ENCODE peak calls at places on chromosomes 11 and 22, in nine cellular contexts. One of them, this sample, is unnamed. For H3K4me1, the result is how much of the 10 kb centered on the place peaks cover.

GRCh38 chr22:30290679-30291333 is 1.5 kb upstream of the CASTOR1 start:
- DNase-seq in keratinocyte: peak
- DNase-seq in uterus: peak
- DNase-seq in fibroblast of lung: peak
- DNase-seq in tibial nerve: peak
- DNase-seq in body of pancreas: peak
- DNase-seq in neural progenitor cell: peak
- DNase-seq in heart left ventricle: peak
- DNase-seq in BE2C: peak
- DNase-seq in this sample: no peak

GRCh38 chr11:6418958-6419611 is at the start of gene APBB1:
- DNase-seq in BE2C: peak
- DNase-seq in body of pancreas: peak
- DNase-seq in uterus: peak
- DNase-seq in heart left ventricle: peak
- DNase-seq in keratinocyte: no peak
- DNase-seq in neural progenitor cell: peak
- DNase-seq in tibial nerve: peak
- DNase-seq in fibroblast of lung: peak
- DNase-seq in this sample: peak

GRCh38 chr22:20552913-20553401 is 45.5 kb downstream of the MED15 start:
- DNase-seq in uterus: no peak
- DNase-seq in fibroblast of lung: no peak
- DNase-seq in neural progenitor cell: no peak
- DNase-seq in keratinocyte: no peak
- DNase-seq in heart left ventricle: peak
- DNase-seq in BE2C: no peak
- DNase-seq in tibial nerve: no peak
- DNase-seq in body of pancreas: peak
- DNase-seq in this sample: no peak

GRCh38 chr22:31102441-31103081 is 4.8 kb downstream of the SELENOM start:
- DNase-seq in uterus: peak
- DNase-seq in BE2C: no peak
- DNase-seq in heart left ventricle: no peak
- DNase-seq in fibroblast of lung: peak
- DNase-seq in keratinocyte: no peak
- DNase-seq in body of pancreas: peak
- DNase-seq in neural progenitor cell: no peak
- DNase-seq in tibial nerve: peak
- DNase-seq in this sample: peak

GRCh38 chr11:132685174-132685611 is 847.1 kb downstream of the OPCML start:
- DNase-seq in body of pancreas: no peak
- DNase-seq in fibroblast of lung: peak
- DNase-seq in uterus: no peak
- DNase-seq in tibial nerve: no peak
- DNase-seq in neural progenitor cell: no peak
- DNase-seq in keratinocyte: no peak
- DNase-seq in BE2C: no peak
- DNase-seq in heart left ventricle: peak
- DNase-seq in this sample: no peak

GRCh38 chr11:288328-289144 is at the start of gene PGGHG:
- DNase-seq in tibial nerve: peak
- DNase-seq in fibroblast of lung: peak
- DNase-seq in heart left ventricle: peak
- DNase-seq in keratinocyte: no peak
- DNase-seq in BE2C: peak
- DNase-seq in neural progenitor cell: peak
- DNase-seq in uterus: peak
- DNase-seq in body of pancreas: peak
- DNase-seq in this sample: peak

GRCh38 chr11:132035228-132035627 is 664.8 kb downstream of the NTM start:
- DNase-seq in body of pancreas: no peak
- DNase-seq in fibroblast of lung: no peak
- DNase-seq in keratinocyte: no peak
- DNase-seq in neural progenitor cell: no peak
- DNase-seq in uterus: no peak
- DNase-seq in BE2C: no peak
- DNase-seq in heart left ventricle: no peak
- DNase-seq in tibial nerve: no peak
- DNase-seq in this sample: no peak

GRCh38 chr22:32389685-32390084 is 22.4 kb downstream of the RTCB start:
- DNase-seq in uterus: no peak
- DNase-seq in body of pancreas: no peak
- DNase-seq in keratinocyte: no peak
- DNase-seq in tibial nerve: no peak
- DNase-seq in BE2C: peak
- DNase-seq in fibroblast of lung: no peak
- DNase-seq in heart left ventricle: no peak
- DNase-seq in neural progenitor cell: peak
- DNase-seq in this sample: no peak

GRCh38 chr11:110720646-110721283 is 8.5 kb upstream of the ARHGAP20 start:
- DNase-seq in body of pancreas: no peak
- DNase-seq in tibial nerve: no peak
- DNase-seq in keratinocyte: no peak
- DNase-seq in neural progenitor cell: no peak
- DNase-seq in uterus: no peak
- DNase-seq in heart left ventricle: no peak
- DNase-seq in fibroblast of lung: no peak
- DNase-seq in BE2C: no peak
- DNase-seq in this sample: no peak

GRCh38 chr11:120710354-120711187 is 199.0 kb downstream of the GRIK4 start:
- DNase-seq in body of pancreas: peak
- DNase-seq in keratinocyte: no peak
- DNase-seq in neural progenitor cell: peak
- DNase-seq in heart left ventricle: peak
- DNase-seq in tibial nerve: peak
- DNase-seq in uterus: peak
- DNase-seq in fibroblast of lung: peak
- DNase-seq in BE2C: no peak
- DNase-seq in this sample: peak

GRCh38 chr11:119438599-119438998 is 15.6 kb upstream of the THY1 start:
- DNase-seq in heart left ventricle: no peak
- DNase-seq in BE2C: no peak
- DNase-seq in uterus: no peak
- DNase-seq in keratinocyte: no peak
- DNase-seq in tibial nerve: no peak
- DNase-seq in fibroblast of lung: no peak
- DNase-seq in neural progenitor cell: no peak
- DNase-seq in body of pancreas: no peak
- DNase-seq in this sample: no peak

GRCh38 chr11:76987203-76987602 is 47.0 kb upstream of the B3GNT6 start:
- DNase-seq in fibroblast of lung: no peak
- DNase-seq in heart left ventricle: no peak
- DNase-seq in uterus: no peak
- DNase-seq in keratinocyte: no peak
- DNase-seq in body of pancreas: no peak
- DNase-seq in tibial nerve: no peak
- DNase-seq in BE2C: no peak
- DNase-seq in neural progenitor cell: no peak
- DNase-seq in this sample: no peak

GRCh38 chr11:8094656-8095055 is 13.6 kb downstream of the TUB start:
- DNase-seq in body of pancreas: no peak
- DNase-seq in BE2C: no peak
- DNase-seq in tibial nerve: no peak
- DNase-seq in keratinocyte: no peak
- DNase-seq in heart left ventricle: peak
- DNase-seq in neural progenitor cell: no peak
- DNase-seq in uterus: no peak
- DNase-seq in fibroblast of lung: no peak
- DNase-seq in this sample: no peak

GRCh38 chr11:66467034-66467659 is 442 bp downstream of the PELI3 start:
- DNase-seq in uterus: no peak
- DNase-seq in tibial nerve: no peak
- DNase-seq in BE2C: no peak
- DNase-seq in neural progenitor cell: peak
- DNase-seq in fibroblast of lung: peak
- DNase-seq in body of pancreas: peak
- DNase-seq in heart left ventricle: no peak
- DNase-seq in keratinocyte: no peak
- DNase-seq in this sample: peak

GRCh38 chr11:9150501-9150900 is 59.1 kb upstream of the SCUBE2 start:
- DNase-seq in uterus: no peak
- DNase-seq in heart left ventricle: no peak
- DNase-seq in body of pancreas: no peak
- DNase-seq in keratinocyte: no peak
- DNase-seq in BE2C: no peak
- DNase-seq in neural progenitor cell: no peak
- DNase-seq in tibial nerve: no peak
- DNase-seq in fibroblast of lung: peak
- DNase-seq in this sample: no peak

GRCh38 chr11:78250099-78250498 is 61.4 kb downstream of the USP35 start:
- DNase-seq in uterus: no peak
- DNase-seq in fibroblast of lung: no peak
- DNase-seq in heart left ventricle: no peak
- DNase-seq in body of pancreas: no peak
- DNase-seq in BE2C: no peak
- DNase-seq in neural progenitor cell: no peak
- DNase-seq in keratinocyte: no peak
- DNase-seq in tibial nerve: no peak
- DNase-seq in this sample: no peak

GRCh38 chr22:44098021-44098739 is 74.1 kb downstream of the PARVB start:
- DNase-seq in heart left ventricle: no peak
- DNase-seq in BE2C: no peak
- DNase-seq in keratinocyte: no peak
- DNase-seq in body of pancreas: no peak
- DNase-seq in neural progenitor cell: no peak
- DNase-seq in tibial nerve: no peak
- DNase-seq in uterus: no peak
- DNase-seq in fibroblast of lung: no peak
- DNase-seq in this sample: no peak

DNA sequence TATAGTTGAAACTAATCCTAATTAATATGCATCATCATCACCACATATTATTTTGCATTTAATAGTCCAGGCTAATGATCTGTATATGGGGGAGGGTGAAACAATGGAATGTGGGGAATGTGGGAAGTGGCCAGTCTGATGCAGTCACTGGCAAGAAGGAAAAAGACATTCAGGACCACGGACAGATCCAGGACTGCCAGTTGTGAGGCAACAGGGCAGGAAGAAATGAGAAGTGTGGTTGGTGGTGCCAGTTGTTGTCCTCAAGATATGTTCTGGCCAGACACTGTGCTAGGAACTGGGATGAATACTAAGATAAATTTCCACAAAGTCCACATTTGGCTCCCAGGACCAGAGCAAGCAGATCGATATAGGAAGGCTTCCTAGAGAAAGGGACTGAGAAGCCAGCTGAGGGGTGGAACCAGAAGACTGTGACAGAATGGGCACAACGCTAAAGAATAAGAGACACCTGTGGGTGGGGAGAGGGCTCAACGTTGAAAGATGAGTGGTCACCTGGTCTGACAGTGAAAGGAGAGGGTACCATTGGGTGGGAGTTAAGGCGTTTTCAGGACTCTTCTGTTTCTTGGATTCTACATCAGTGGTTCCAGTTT is 6.8 kb upstream of the TPBGL start:
- DNase-seq in tibial nerve: no peak
- DNase-seq in fibroblast of lung: peak
- DNase-seq in BE2C: no peak
- DNase-seq in uterus: no peak
- DNase-seq in body of pancreas: peak
- DNase-seq in neural progenitor cell: peak
- DNase-seq in keratinocyte: peak
- DNase-seq in heart left ventricle: no peak
- DNase-seq in this sample: no peak
- H3K4me3 ChIP-seq in tibial nerve: no peak
- H3K4me3 ChIP-seq in fibroblast of lung: no peak
- H3K4me3 ChIP-seq in BE2C: no peak
- H3K4me3 ChIP-seq in uterus: no peak
- H3K4me3 ChIP-seq in body of pancreas: no peak
- H3K4me3 ChIP-seq in neural progenitor cell: no peak
- H3K4me3 ChIP-seq in keratinocyte: no peak
- H3K4me3 ChIP-seq in heart left ventricle: no peak
- H3K4me3 ChIP-seq in this sample: no peak

DNA sequence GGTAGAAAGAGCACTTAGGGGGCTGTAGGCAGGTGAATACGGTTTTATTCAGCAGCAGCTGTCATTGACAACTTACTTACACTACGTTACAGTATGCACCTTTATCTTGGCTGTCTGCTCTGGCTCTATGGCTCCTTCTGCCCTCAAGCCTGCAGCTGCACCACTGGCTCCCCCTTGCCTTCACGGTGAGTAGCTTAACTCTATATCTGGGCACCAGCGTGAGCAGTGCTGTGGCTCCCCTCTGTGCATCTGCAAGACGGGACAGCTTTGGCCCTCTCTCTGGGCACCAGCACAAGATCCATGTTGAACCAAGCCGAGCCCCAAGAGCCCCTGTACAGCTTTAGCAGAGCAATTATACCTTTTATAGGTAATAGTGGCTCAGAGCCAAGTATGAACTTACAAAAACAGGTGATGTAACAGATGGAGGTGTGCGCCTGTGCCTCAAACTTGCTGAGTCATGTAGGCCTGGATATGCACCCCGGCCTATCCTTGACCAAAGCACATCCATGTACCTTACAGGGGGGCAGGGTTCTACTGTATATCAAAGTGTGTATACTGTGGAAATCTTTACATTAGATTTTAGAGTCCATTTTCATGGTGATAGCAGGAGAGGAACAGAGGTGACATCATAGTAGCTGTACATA is 96.9 kb upstream of the CTSC start:
- DNase-seq in uterus: no peak
- DNase-seq in fibroblast of lung: no peak
- DNase-seq in body of pancreas: no peak
- DNase-seq in heart left ventricle: no peak
- DNase-seq in neural progenitor cell: no peak
- DNase-seq in tibial nerve: no peak
- DNase-seq in keratinocyte: no peak
- DNase-seq in BE2C: no peak
- DNase-seq in this sample: no peak
- TF ChIP-seq CTCF in uterus: no peak
- TF ChIP-seq CTCF in fibroblast of lung: no peak
- TF ChIP-seq CTCF in body of pancreas: no peak
- TF ChIP-seq CTCF in heart left ventricle: no peak
- TF ChIP-seq CTCF in neural progenitor cell: no peak
- TF ChIP-seq CTCF in tibial nerve: no peak
- TF ChIP-seq CTCF in keratinocyte: peak
- TF ChIP-seq CTCF in BE2C: no peak
- TF ChIP-seq CTCF in this sample: no peak

DNA sequence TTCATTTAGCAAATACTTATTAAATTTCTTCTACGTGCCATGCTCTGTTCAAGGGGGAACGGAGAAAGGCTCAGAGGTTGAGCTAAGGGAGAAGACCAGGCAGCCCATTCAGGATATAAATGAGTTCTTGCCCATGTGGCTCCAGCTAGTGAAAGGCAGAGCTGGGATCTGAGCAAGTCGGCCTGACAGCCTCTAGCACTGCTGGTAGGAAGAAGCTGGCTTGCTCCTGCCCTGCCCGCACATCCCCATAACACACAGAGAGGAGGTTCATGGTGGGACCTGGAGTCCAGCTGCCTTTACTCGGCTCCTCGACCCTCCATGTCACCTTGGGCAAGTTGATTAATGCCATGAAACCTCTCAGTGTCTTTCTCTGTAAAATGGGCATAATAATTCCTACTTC is 2.0 kb downstream of the SLC15A3 start:
- DNase-seq in neural progenitor cell: no peak
- DNase-seq in keratinocyte: no peak
- DNase-seq in fibroblast of lung: no peak
- DNase-seq in heart left ventricle: no peak
- DNase-seq in body of pancreas: no peak
- DNase-seq in BE2C: no peak
- DNase-seq in uterus: no peak
- DNase-seq in tibial nerve: no peak
- DNase-seq in this sample: no peak
- H3K4me1 ChIP-seq in neural progenitor cell: under half
- H3K4me1 ChIP-seq in keratinocyte: under half
- H3K4me1 ChIP-seq in fibroblast of lung: under half
- H3K4me1 ChIP-seq in heart left ventricle: under half
- H3K4me1 ChIP-seq in body of pancreas: under half
- H3K4me1 ChIP-seq in BE2C: under half
- H3K4me1 ChIP-seq in uterus: under half
- H3K4me1 ChIP-seq in tibial nerve: under half
- H3K4me1 ChIP-seq in this sample: under half

GRCh38 chr11:82974135-82974534 is 72.6 kb downstream of the DDIAS start:
- DNase-seq in BE2C: no peak
- DNase-seq in keratinocyte: no peak
- DNase-seq in heart left ventricle: no peak
- DNase-seq in fibroblast of lung: no peak
- DNase-seq in tibial nerve: no peak
- DNase-seq in neural progenitor cell: no peak
- DNase-seq in uterus: no peak
- DNase-seq in body of pancreas: no peak
- DNase-seq in this sample: no peak
- H3K4me3 ChIP-seq in BE2C: no peak
- H3K4me3 ChIP-seq in keratinocyte: no peak
- H3K4me3 ChIP-seq in heart left ventricle: no peak
- H3K4me3 ChIP-seq in fibroblast of lung: no peak
- H3K4me3 ChIP-seq in tibial nerve: no peak
- H3K4me3 ChIP-seq in neural progenitor cell: no peak
- H3K4me3 ChIP-seq in uterus: no peak
- H3K4me3 ChIP-seq in body of pancreas: no peak
- H3K4me3 ChIP-seq in this sample: no peak